ENCODE peak calls at places on chromosomes 5 and 9, in eight cellular contexts. One of them, this sample, is unnamed.

GRCh38 chr9:89493671-89494070 is 4.2 kb downstream of the SEMA4D start:
- DNase-seq in stomach: no peak
- DNase-seq in GM12891: no peak
- DNase-seq in testis: no peak
- DNase-seq in transverse colon: no peak
- DNase-seq in prostate gland: no peak
- DNase-seq in erythroblast: no peak
- DNase-seq in thyroid gland: no peak
- DNase-seq in this sample: no peak

GRCh38 chr5:978051-978450 is 30.6 kb upstream of the NKD2 start:
- DNase-seq in transverse colon: no peak
- DNase-seq in testis: peak
- DNase-seq in erythroblast: no peak
- DNase-seq in prostate gland: no peak
- DNase-seq in stomach: no peak
- DNase-seq in GM12891: no peak
- DNase-seq in thyroid gland: no peak
- DNase-seq in this sample: no peak

GRCh38 chr5:63687854-63688253 is 274.4 kb downstream of the HTR1A start:
- DNase-seq in transverse colon: no peak
- DNase-seq in erythroblast: no peak
- DNase-seq in GM12891: no peak
- DNase-seq in prostate gland: no peak
- DNase-seq in thyroid gland: no peak
- DNase-seq in stomach: no peak
- DNase-seq in testis: no peak
- DNase-seq in this sample: no peak

GRCh38 chr5:140298183-140298601 is 4.7 kb downstream of the PFDN1 start:
- DNase-seq in transverse colon: no peak
- DNase-seq in testis: no peak
- DNase-seq in erythroblast: no peak
- DNase-seq in prostate gland: no peak
- DNase-seq in thyroid gland: no peak
- DNase-seq in stomach: no peak
- DNase-seq in GM12891: no peak
- DNase-seq in this sample: no peak

GRCh38 chr9:38141751-38142150 is 72.7 kb upstream of the SHB start:
- DNase-seq in GM12891: no peak
- DNase-seq in stomach: no peak
- DNase-seq in prostate gland: no peak
- DNase-seq in thyroid gland: no peak
- DNase-seq in erythroblast: no peak
- DNase-seq in testis: no peak
- DNase-seq in transverse colon: no peak
- DNase-seq in this sample: peak

GRCh38 chr5:179679014-179679674 is 1.7 kb downstream of the CBY3 start:
- DNase-seq in erythroblast: peak
- DNase-seq in stomach: peak
- DNase-seq in GM12891: no peak
- DNase-seq in testis: peak
- DNase-seq in transverse colon: peak
- DNase-seq in prostate gland: peak
- DNase-seq in thyroid gland: peak
- DNase-seq in this sample: no peak

GRCh38 chr5:72353046-72353445 is 32.9 kb downstream of the PTCD2 start:
- DNase-seq in GM12891: no peak
- DNase-seq in transverse colon: no peak
- DNase-seq in stomach: no peak
- DNase-seq in testis: no peak
- DNase-seq in prostate gland: no peak
- DNase-seq in erythroblast: no peak
- DNase-seq in thyroid gland: no peak
- DNase-seq in this sample: no peak

GRCh38 chr5:146544232-146544631 is 28.2 kb upstream of the GPR151 start:
- DNase-seq in stomach: no peak
- DNase-seq in GM12891: no peak
- DNase-seq in erythroblast: no peak
- DNase-seq in transverse colon: no peak
- DNase-seq in thyroid gland: no peak
- DNase-seq in prostate gland: no peak
- DNase-seq in testis: no peak
- DNase-seq in this sample: no peak

GRCh38 chr9:37729499-37729898 is 24.1 kb upstream of the TRMT10B start:
- DNase-seq in thyroid gland: no peak
- DNase-seq in testis: no peak
- DNase-seq in stomach: no peak
- DNase-seq in transverse colon: no peak
- DNase-seq in GM12891: no peak
- DNase-seq in prostate gland: no peak
- DNase-seq in erythroblast: no peak
- DNase-seq in this sample: no peak

GRCh38 chr5:89374144-89374784 is 491.3 kb upstream of the MEF2C start:
- DNase-seq in GM12891: no peak
- DNase-seq in testis: no peak
- DNase-seq in erythroblast: no peak
- DNase-seq in prostate gland: no peak
- DNase-seq in transverse colon: peak
- DNase-seq in thyroid gland: peak
- DNase-seq in stomach: no peak
- DNase-seq in this sample: no peak

GRCh38 chr5:56350595-56351170 is 117.6 kb upstream of the ANKRD55 start:
- DNase-seq in erythroblast: no peak
- DNase-seq in thyroid gland: peak
- DNase-seq in GM12891: no peak
- DNase-seq in testis: no peak
- DNase-seq in prostate gland: no peak
- DNase-seq in transverse colon: peak
- DNase-seq in stomach: no peak
- DNase-seq in this sample: peak

GRCh38 chr9:72661401-72662135 is 140.2 kb downstream of the TMC1 start:
- DNase-seq in prostate gland: no peak
- DNase-seq in thyroid gland: no peak
- DNase-seq in erythroblast: no peak
- DNase-seq in stomach: no peak
- DNase-seq in transverse colon: no peak
- DNase-seq in GM12891: no peak
- DNase-seq in testis: no peak
- DNase-seq in this sample: peak

GRCh38 chr9:19496321-19496720 is 87.5 kb downstream of the ACER2 start:
- DNase-seq in testis: no peak
- DNase-seq in GM12891: no peak
- DNase-seq in transverse colon: no peak
- DNase-seq in stomach: no peak
- DNase-seq in prostate gland: no peak
- DNase-seq in thyroid gland: peak
- DNase-seq in erythroblast: no peak
- DNase-seq in this sample: no peak

GRCh38 chr5:34835664-34836063 is 3.3 kb upstream of the TTC23L start:
- DNase-seq in transverse colon: no peak
- DNase-seq in testis: no peak
- DNase-seq in thyroid gland: no peak
- DNase-seq in stomach: no peak
- DNase-seq in GM12891: no peak
- DNase-seq in prostate gland: no peak
- DNase-seq in erythroblast: no peak
- DNase-seq in this sample: no peak

GRCh38 chr5:34842554-34842953 is 3.6 kb downstream of the TTC23L start:
- DNase-seq in thyroid gland: no peak
- DNase-seq in erythroblast: no peak
- DNase-seq in GM12891: no peak
- DNase-seq in stomach: no peak
- DNase-seq in prostate gland: no peak
- DNase-seq in testis: no peak
- DNase-seq in transverse colon: no peak
- DNase-seq in this sample: no peak

GRCh38 chr5:34841816-34842215 is 2.9 kb downstream of the TTC23L start:
- DNase-seq in testis: no peak
- DNase-seq in thyroid gland: no peak
- DNase-seq in stomach: no peak
- DNase-seq in GM12891: no peak
- DNase-seq in transverse colon: no peak
- DNase-seq in prostate gland: no peak
- DNase-seq in erythroblast: no peak
- DNase-seq in this sample: no peak

GRCh38 chr5:34834794-34835089 is 4.2 kb upstream of the TTC23L start:
- DNase-seq in testis: no peak
- DNase-seq in GM12891: no peak
- DNase-seq in thyroid gland: no peak
- DNase-seq in erythroblast: no peak
- DNase-seq in transverse colon: no peak
- DNase-seq in prostate gland: no peak
- DNase-seq in stomach: no peak
- DNase-seq in this sample: no peak

DNA sequence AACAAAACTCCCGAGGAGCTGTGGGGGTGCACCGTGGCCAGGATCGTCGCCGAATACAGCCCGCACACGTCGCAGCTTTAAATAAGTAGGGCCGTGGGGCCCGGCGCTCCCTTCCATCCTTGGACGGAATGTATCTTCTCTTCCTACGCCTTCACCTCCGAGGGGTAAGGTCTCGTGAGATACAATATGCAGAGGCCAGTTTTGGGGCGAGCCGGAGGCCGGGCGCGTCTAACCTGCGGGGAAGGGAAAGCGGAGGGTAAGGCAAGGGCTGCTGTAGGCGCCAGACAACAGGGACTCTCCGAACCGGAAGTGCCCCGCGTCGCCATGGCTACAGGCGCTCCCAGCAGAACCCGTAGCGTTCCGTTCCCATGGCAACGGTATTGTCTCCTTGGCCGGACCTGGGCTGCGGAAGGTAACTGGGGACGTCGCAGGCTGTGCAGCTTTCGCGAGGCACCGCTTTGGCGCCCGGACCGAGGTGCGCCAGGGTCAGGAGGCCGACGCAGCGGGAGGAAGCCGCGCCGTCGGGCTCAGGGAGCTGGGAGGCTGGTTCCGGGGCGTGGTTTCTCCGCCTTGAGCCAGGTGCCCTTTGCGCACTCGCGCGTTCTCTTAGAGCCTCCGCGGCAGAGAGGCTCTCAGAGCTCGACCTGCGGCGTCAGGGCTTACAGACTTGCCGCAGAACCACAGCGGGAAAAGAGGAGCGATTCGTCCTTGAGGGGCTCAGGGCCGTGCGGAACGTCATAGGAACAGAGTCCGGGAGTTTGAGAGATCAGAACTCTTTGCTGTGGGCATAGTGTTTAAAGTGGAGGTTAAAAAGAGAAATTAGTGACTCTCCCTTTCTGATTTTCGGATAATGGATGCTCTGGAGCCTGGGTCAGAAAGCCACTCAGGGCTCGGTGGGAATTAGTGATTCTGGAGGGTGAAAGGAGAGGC is at the start of gene TTC23L:
- DNase-seq in transverse colon: peak
- DNase-seq in stomach: peak
- DNase-seq in GM12891: peak
- DNase-seq in thyroid gland: peak
- DNase-seq in erythroblast: peak
- DNase-seq in testis: peak
- DNase-seq in prostate gland: peak
- DNase-seq in this sample: peak
- TF ChIP-seq POLR2A in transverse colon: peak
- TF ChIP-seq POLR2A in stomach: no peak
- TF ChIP-seq POLR2A in GM12891: peak
- TF ChIP-seq POLR2A in thyroid gland: no peak
- TF ChIP-seq POLR2A in erythroblast: peak
- TF ChIP-seq POLR2A in testis: peak
- TF ChIP-seq POLR2A in prostate gland: peak
- TF ChIP-seq POLR2A in this sample: peak

DNA sequence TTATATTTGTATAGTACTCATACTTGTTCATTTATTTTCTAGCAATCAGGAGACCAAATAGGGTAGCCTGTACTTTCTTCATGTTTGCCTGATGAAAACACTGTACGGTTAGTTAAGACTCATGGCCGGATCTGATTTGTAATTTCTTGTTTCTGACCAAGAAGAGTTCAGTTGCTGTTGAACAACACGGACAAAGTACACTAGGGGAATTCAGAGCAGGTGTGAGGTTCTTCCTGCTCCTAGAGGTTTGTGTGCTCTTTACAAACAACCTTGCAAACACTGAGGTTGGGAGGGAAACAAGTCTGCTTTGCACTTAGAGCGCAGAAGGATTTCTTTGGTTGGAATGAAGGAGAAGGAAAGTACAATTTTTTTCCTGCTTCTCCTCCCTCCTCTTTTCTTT is 69.7 kb downstream of the TRIO start:
- DNase-seq in erythroblast: no peak
- DNase-seq in thyroid gland: no peak
- DNase-seq in prostate gland: no peak
- DNase-seq in transverse colon: no peak
- DNase-seq in GM12891: no peak
- DNase-seq in stomach: no peak
- DNase-seq in testis: no peak
- DNase-seq in this sample: no peak
- TF ChIP-seq POLR2A in erythroblast: no peak
- TF ChIP-seq POLR2A in thyroid gland: no peak
- TF ChIP-seq POLR2A in prostate gland: no peak
- TF ChIP-seq POLR2A in transverse colon: peak
- TF ChIP-seq POLR2A in GM12891: peak
- TF ChIP-seq POLR2A in stomach: no peak
- TF ChIP-seq POLR2A in testis: no peak
- TF ChIP-seq POLR2A in this sample: no peak

GRCh38 chr9:126844085-126844484 is 16.4 kb upstream of the ZBTB34 start:
- DNase-seq in thyroid gland: no peak
- DNase-seq in testis: no peak
- DNase-seq in transverse colon: no peak
- DNase-seq in stomach: no peak
- DNase-seq in erythroblast: no peak
- DNase-seq in GM12891: no peak
- DNase-seq in prostate gland: no peak
- DNase-seq in this sample: peak
- TF ChIP-seq POLR2A in thyroid gland: no peak
- TF ChIP-seq POLR2A in testis: no peak
- TF ChIP-seq POLR2A in transverse colon: no peak
- TF ChIP-seq POLR2A in stomach: no peak
- TF ChIP-seq POLR2A in erythroblast: no peak
- TF ChIP-seq POLR2A in GM12891: no peak
- TF ChIP-seq POLR2A in prostate gland: no peak
- TF ChIP-seq POLR2A in this sample: no peak

DNA sequence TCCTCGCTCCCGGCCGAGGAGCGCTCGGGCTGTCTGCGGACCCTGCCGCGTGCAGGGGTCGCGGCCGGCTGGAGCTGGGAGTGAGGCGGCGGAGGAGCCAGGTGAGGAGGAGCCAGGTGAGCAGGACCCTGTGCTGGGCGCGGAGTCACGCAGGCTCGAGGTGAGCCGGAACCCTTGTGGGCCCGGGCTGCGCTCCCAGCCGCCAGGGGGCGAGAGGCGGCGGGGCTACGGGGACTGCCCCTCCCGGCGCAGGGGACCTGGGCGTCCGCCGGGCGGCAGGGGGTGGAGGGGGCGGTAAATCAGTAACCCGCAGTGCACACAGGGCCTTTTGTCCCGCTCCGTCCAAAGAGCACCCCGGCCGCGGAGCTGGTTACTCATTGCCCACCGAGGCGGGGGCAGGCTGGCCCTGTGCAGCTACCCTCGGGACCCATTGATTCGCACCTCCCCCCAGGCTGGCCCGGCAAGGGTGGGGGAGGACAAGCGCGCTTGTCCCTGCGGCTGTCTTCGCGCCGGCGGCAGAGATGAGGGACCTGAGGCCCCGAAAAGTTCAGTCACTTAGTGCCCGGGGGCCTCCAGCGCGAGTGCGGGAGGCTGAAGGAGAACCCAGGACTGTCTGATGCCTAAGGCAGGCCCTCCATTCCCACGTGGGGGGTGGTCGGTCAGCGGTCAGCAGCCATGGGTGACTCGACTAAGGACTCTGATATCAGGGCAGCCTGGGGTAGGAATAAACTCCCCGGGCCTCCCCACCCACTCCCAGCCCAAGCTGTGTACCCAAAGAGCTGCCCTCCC is 397 bp downstream of the FGFR4 start:
- DNase-seq in testis: no peak
- DNase-seq in transverse colon: peak
- DNase-seq in GM12891: peak
- DNase-seq in stomach: peak
- DNase-seq in prostate gland: no peak
- DNase-seq in erythroblast: peak
- DNase-seq in thyroid gland: peak
- DNase-seq in this sample: no peak
- TF ChIP-seq POLR2A in testis: no peak
- TF ChIP-seq POLR2A in transverse colon: peak
- TF ChIP-seq POLR2A in GM12891: no peak
- TF ChIP-seq POLR2A in stomach: no peak
- TF ChIP-seq POLR2A in prostate gland: no peak
- TF ChIP-seq POLR2A in erythroblast: no peak
- TF ChIP-seq POLR2A in thyroid gland: no peak
- TF ChIP-seq POLR2A in this sample: peak